ENCODE peak calls at places on chromosomes 3 and 15, in six cellular contexts. H is HS-5; P is activated naive CD4-positive, alpha-beta T cell treated with anti-CD3 and anti-CD28 coated beads, Interleukin-2, amount 50 U/mL, for 72 hours; U is stimulated activated CD4-positive, alpha-beta T cell treated with anti-CD3 and anti-CD28 coated beads, TNF-alpha, amount 100 ng/mL, for 1 hour; R is T-helper 2 cell; J is GDM1. L is an unnamed sample.

GRCh38 chr15:42741710-42742109 is 4.8 kb upstream of the CDAN1 start:
- DNase-seq in U (no peak), P (no peak), H (no peak), R (no peak), J (no peak), L (no peak)

GRCh38 chr3:43217633-43218032 is 68.7 kb upstream of the SNRK start:
- DNase-seq in U (no peak), J (no peak), H (no peak), P (no peak), R (no peak), L (no peak)

GRCh38 chr3:4670352-4670751 is 177.2 kb downstream of the ITPR1 start:
- DNase-seq in H (no peak), P (no peak), R (no peak), J (no peak), U (no peak), L (no peak)

GRCh38 chr3:123071146-123071545 is 4.3 kb downstream of the PDIA5 start:
- DNase-seq in H (no peak), U (no peak), P (no peak), J (no peak), R (no peak), L (no peak)

GRCh38 chr3:128742821-128743594 is 17.0 kb downstream of the RAB7A start:
- DNase-seq in U (no peak), H (no peak), R (no peak), J (no peak), P (no peak), L (no peak)

GRCh38 chr3:195763248-195763830 is 42.6 kb downstream of the MUC20 start:
- DNase-seq in J (no peak), U (no peak), R (no peak), P (no peak), H (no peak), L (peak; percentile 23)

GRCh38 chr15:100537326-100537725 is 8.6 kb upstream of the CERS3 start:
- DNase-seq in R (no peak), H (no peak), P (no peak), J (no peak), U (no peak), L (no peak)

GRCh38 chr3:12986986-12987385 is 86.2 kb downstream of the IQSEC1 start:
- DNase-seq in J (no peak), H (no peak), U (no peak), P (no peak), R (no peak), L (peak; percentile 66)

GRCh38 chr3:55164876-55165275 is 237.0 kb upstream of the LRTM1 start:
- DNase-seq in U (no peak), R (no peak), P (no peak), H (no peak), J (no peak), L (no peak)

GRCh38 chr15:86316699-86317378 is 237.2 kb downstream of the AGBL1 start:
- DNase-seq in U (no peak), P (no peak), R (no peak), J (no peak), H (no peak), L (no peak)

GRCh38 chr15:73346735-73347312 is 21.9 kb downstream of the HCN4 start:
- DNase-seq in J (no peak), U (no peak), R (peak; percentile 4), P (peak; percentile 66), H (no peak), L (no peak)

GRCh38 chr3:167318996-167319615 is 61.0 kb downstream of the ZBBX start:
- DNase-seq in R (no peak), U (no peak), H (no peak), J (peak; percentile 44), P (no peak), L (no peak)

GRCh38 chr3:153462550-153462949 is 300.5 kb downstream of the RAP2B start:
- DNase-seq in H (no peak), J (no peak), P (no peak), R (peak; percentile 2), U (no peak), L (no peak)

GRCh38 chr15:89593018-89593417 is 17.7 kb downstream of the TICRR start:
- DNase-seq in U (no peak), J (no peak), P (no peak), R (no peak), H (no peak), L (no peak)

GRCh38 chr3:153768559-153769469 is 352.4 kb upstream of the ARHGEF26 start:
- DNase-seq in R (peak; percentile 29), H (peak; percentile 19), U (no peak), J (peak; percentile 22), P (peak; percentile 39), L (peak; percentile 71)

GRCh38 chr3:65960087-65960486 is 78.6 kb downstream of the MAGI1 start:
- DNase-seq in R (no peak), H (no peak), U (no peak), P (no peak), J (no peak), L (no peak)

GRCh38 chr3:124325248-124325647 is 333.3 kb upstream of the ROPN1 start:
- DNase-seq in P (no peak), H (no peak), U (no peak), R (no peak), J (no peak), L (no peak)

GRCh38 chr3:69411331-69411730 is 25.4 kb upstream of the FRMD4B start:
- DNase-seq in P (no peak), R (no peak), U (no peak), H (peak; percentile 67), J (no peak), L (no peak)

GRCh38 chr15:80418892-80419537 is 14.8 kb downstream of the ARNT2 start:
- DNase-seq in J (peak; percentile 3), H (no peak), U (no peak), P (no peak), R (no peak), L (no peak)

L was measured in spleen.